ENCODE peak calls at places on chromosomes 11 and 22, in eight cellular contexts. One of them, this sample, is unnamed.

GRCh38 chr22:38467438-38467903 is 425 bp upstream of the KDELR3 start:
- DNase-seq in EH: peak
- DNase-seq in adrenal gland: no peak
- DNase-seq in central memory CD4-positive, alpha-beta T cell: no peak
- DNase-seq in spleen: peak
- DNase-seq in anterior cingulate cortex: no peak
- DNase-seq in epithelial cell of esophagus: no peak
- DNase-seq in fibroblast of lung: no peak
- DNase-seq in this sample: no peak

GRCh38 chr11:110565344-110565684 is 135.6 kb downstream of the FDX1 start:
- DNase-seq in central memory CD4-positive, alpha-beta T cell: no peak
- DNase-seq in spleen: no peak
- DNase-seq in anterior cingulate cortex: no peak
- DNase-seq in EH: peak
- DNase-seq in epithelial cell of esophagus: peak
- DNase-seq in adrenal gland: peak
- DNase-seq in fibroblast of lung: peak
- DNase-seq in this sample: no peak

GRCh38 chr11:102497061-102497460 is 33.5 kb downstream of the MMP7 start:
- DNase-seq in epithelial cell of esophagus: peak
- DNase-seq in adrenal gland: no peak
- DNase-seq in anterior cingulate cortex: no peak
- DNase-seq in spleen: no peak
- DNase-seq in central memory CD4-positive, alpha-beta T cell: no peak
- DNase-seq in EH: peak
- DNase-seq in fibroblast of lung: peak
- DNase-seq in this sample: no peak

GRCh38 chr11:119584193-119585037 is 144.6 kb downstream of the NECTIN1 start:
- DNase-seq in epithelial cell of esophagus: peak
- DNase-seq in anterior cingulate cortex: peak
- DNase-seq in fibroblast of lung: peak
- DNase-seq in adrenal gland: peak
- DNase-seq in central memory CD4-positive, alpha-beta T cell: no peak
- DNase-seq in spleen: no peak
- DNase-seq in EH: peak
- DNase-seq in this sample: peak

GRCh38 chr11:19080579-19080993 is 20.1 kb upstream of the MRGPRX2 start:
- DNase-seq in EH: peak
- DNase-seq in spleen: no peak
- DNase-seq in fibroblast of lung: peak
- DNase-seq in epithelial cell of esophagus: peak
- DNase-seq in anterior cingulate cortex: peak
- DNase-seq in adrenal gland: peak
- DNase-seq in central memory CD4-positive, alpha-beta T cell: no peak
- DNase-seq in this sample: no peak

GRCh38 chr11:109784536-109784935 is 308.7 kb upstream of the ZC3H12C start:
- DNase-seq in fibroblast of lung: no peak
- DNase-seq in epithelial cell of esophagus: no peak
- DNase-seq in EH: no peak
- DNase-seq in central memory CD4-positive, alpha-beta T cell: no peak
- DNase-seq in adrenal gland: no peak
- DNase-seq in spleen: no peak
- DNase-seq in anterior cingulate cortex: no peak
- DNase-seq in this sample: no peak

GRCh38 chr22:37054600-37055365 is 3.2 kb downstream of the KCTD17 start:
- DNase-seq in epithelial cell of esophagus: no peak
- DNase-seq in central memory CD4-positive, alpha-beta T cell: no peak
- DNase-seq in fibroblast of lung: no peak
- DNase-seq in adrenal gland: no peak
- DNase-seq in anterior cingulate cortex: no peak
- DNase-seq in spleen: no peak
- DNase-seq in EH: no peak
- DNase-seq in this sample: no peak

GRCh38 chr11:43573233-43573632 is 107.3 kb upstream of the HSD17B12 start:
- DNase-seq in anterior cingulate cortex: no peak
- DNase-seq in EH: peak
- DNase-seq in fibroblast of lung: no peak
- DNase-seq in adrenal gland: no peak
- DNase-seq in epithelial cell of esophagus: peak
- DNase-seq in spleen: no peak
- DNase-seq in central memory CD4-positive, alpha-beta T cell: no peak
- DNase-seq in this sample: no peak

GRCh38 chr11:2858995-2859705 is 26.4 kb downstream of the CDKN1C start:
- DNase-seq in spleen: no peak
- DNase-seq in anterior cingulate cortex: no peak
- DNase-seq in adrenal gland: no peak
- DNase-seq in central memory CD4-positive, alpha-beta T cell: no peak
- DNase-seq in epithelial cell of esophagus: no peak
- DNase-seq in fibroblast of lung: no peak
- DNase-seq in EH: no peak
- DNase-seq in this sample: no peak

GRCh38 chr11:69367211-69367964 is 73.4 kb downstream of the MYEOV start:
- DNase-seq in fibroblast of lung: no peak
- DNase-seq in EH: peak
- DNase-seq in spleen: no peak
- DNase-seq in anterior cingulate cortex: no peak
- DNase-seq in adrenal gland: no peak
- DNase-seq in epithelial cell of esophagus: peak
- DNase-seq in central memory CD4-positive, alpha-beta T cell: no peak
- DNase-seq in this sample: no peak

GRCh38 chr11:36162909-36163434 is 126.3 kb downstream of the COMMD9 start:
- DNase-seq in anterior cingulate cortex: no peak
- DNase-seq in spleen: no peak
- DNase-seq in EH: no peak
- DNase-seq in adrenal gland: no peak
- DNase-seq in epithelial cell of esophagus: no peak
- DNase-seq in fibroblast of lung: no peak
- DNase-seq in central memory CD4-positive, alpha-beta T cell: no peak
- DNase-seq in this sample: no peak

GRCh38 chr11:128503231-128503991 is 83.9 kb downstream of the ETS1 start:
- DNase-seq in spleen: no peak
- DNase-seq in epithelial cell of esophagus: peak
- DNase-seq in adrenal gland: no peak
- DNase-seq in central memory CD4-positive, alpha-beta T cell: peak
- DNase-seq in EH: peak
- DNase-seq in fibroblast of lung: peak
- DNase-seq in anterior cingulate cortex: no peak
- DNase-seq in this sample: peak

GRCh38 chr22:49239264-49240015 is 588.2 kb downstream of the BRD1 start:
- DNase-seq in epithelial cell of esophagus: no peak
- DNase-seq in central memory CD4-positive, alpha-beta T cell: no peak
- DNase-seq in fibroblast of lung: no peak
- DNase-seq in spleen: peak
- DNase-seq in EH: no peak
- DNase-seq in adrenal gland: no peak
- DNase-seq in anterior cingulate cortex: no peak
- DNase-seq in this sample: no peak

GRCh38 chr11:9047986-9048522 is 43.3 kb downstream of the SCUBE2 start:
- DNase-seq in spleen: no peak
- DNase-seq in anterior cingulate cortex: no peak
- DNase-seq in EH: peak
- DNase-seq in central memory CD4-positive, alpha-beta T cell: no peak
- DNase-seq in adrenal gland: no peak
- DNase-seq in epithelial cell of esophagus: no peak
- DNase-seq in fibroblast of lung: no peak
- DNase-seq in this sample: no peak

GRCh38 chr22:33639588-33640254 is 280.6 kb downstream of the LARGE1 start:
- DNase-seq in central memory CD4-positive, alpha-beta T cell: no peak
- DNase-seq in epithelial cell of esophagus: no peak
- DNase-seq in spleen: no peak
- DNase-seq in adrenal gland: no peak
- DNase-seq in EH: no peak
- DNase-seq in fibroblast of lung: no peak
- DNase-seq in anterior cingulate cortex: no peak
- DNase-seq in this sample: no peak

GRCh38 chr11:30143098-30143705 is 87.6 kb upstream of the FSHB start:
- DNase-seq in adrenal gland: no peak
- DNase-seq in spleen: no peak
- DNase-seq in epithelial cell of esophagus: peak
- DNase-seq in central memory CD4-positive, alpha-beta T cell: no peak
- DNase-seq in anterior cingulate cortex: no peak
- DNase-seq in fibroblast of lung: peak
- DNase-seq in EH: peak
- DNase-seq in this sample: no peak

GRCh38 chr22:19759994-19760651 is 455 bp upstream of the TBX1 start:
- DNase-seq in spleen: no peak
- DNase-seq in EH: no peak
- DNase-seq in epithelial cell of esophagus: no peak
- DNase-seq in fibroblast of lung: no peak
- DNase-seq in anterior cingulate cortex: no peak
- DNase-seq in adrenal gland: no peak
- DNase-seq in central memory CD4-positive, alpha-beta T cell: no peak
- DNase-seq in this sample: no peak

GRCh38 chr11:59557940-59558643 is 46.8 kb downstream of the OR4D9 start:
- DNase-seq in central memory CD4-positive, alpha-beta T cell: no peak
- DNase-seq in epithelial cell of esophagus: no peak
- DNase-seq in spleen: no peak
- DNase-seq in fibroblast of lung: no peak
- DNase-seq in anterior cingulate cortex: no peak
- DNase-seq in EH: no peak
- DNase-seq in adrenal gland: no peak
- DNase-seq in this sample: no peak

GRCh38 chr11:102111787-102112653 is 1.8 kb downstream of the YAP1 start:
- DNase-seq in EH: peak
- DNase-seq in epithelial cell of esophagus: peak
- DNase-seq in anterior cingulate cortex: no peak
- DNase-seq in spleen: no peak
- DNase-seq in fibroblast of lung: peak
- DNase-seq in adrenal gland: peak
- DNase-seq in central memory CD4-positive, alpha-beta T cell: peak
- DNase-seq in this sample: peak

GRCh38 chr11:61514050-61514917 is 5.7 kb downstream of the LRRC10B start:
- DNase-seq in EH: no peak
- DNase-seq in adrenal gland: no peak
- DNase-seq in anterior cingulate cortex: no peak
- DNase-seq in central memory CD4-positive, alpha-beta T cell: no peak
- DNase-seq in spleen: no peak
- DNase-seq in fibroblast of lung: no peak
- DNase-seq in epithelial cell of esophagus: no peak
- DNase-seq in this sample: no peak

GRCh38 chr22:22820626-22821025 is 67.0 kb upstream of the IGLL5 start:
- DNase-seq in central memory CD4-positive, alpha-beta T cell: peak
- DNase-seq in epithelial cell of esophagus: no peak
- DNase-seq in fibroblast of lung: no peak
- DNase-seq in adrenal gland: no peak
- DNase-seq in spleen: peak
- DNase-seq in anterior cingulate cortex: no peak
- DNase-seq in EH: no peak
- DNase-seq in this sample: no peak

GRCh38 chr11:121426476-121427454 is 25.3 kb upstream of the SORL1 start:
- DNase-seq in EH: no peak
- DNase-seq in epithelial cell of esophagus: no peak
- DNase-seq in anterior cingulate cortex: peak
- DNase-seq in fibroblast of lung: no peak
- DNase-seq in spleen: peak
- DNase-seq in central memory CD4-positive, alpha-beta T cell: peak
- DNase-seq in adrenal gland: peak
- DNase-seq in this sample: no peak

GRCh38 chr11:17063171-17064002 is 14.1 kb downstream of the RPS13 start:
- DNase-seq in fibroblast of lung: peak
- DNase-seq in epithelial cell of esophagus: peak
- DNase-seq in spleen: peak
- DNase-seq in EH: peak
- DNase-seq in anterior cingulate cortex: peak
- DNase-seq in central memory CD4-positive, alpha-beta T cell: peak
- DNase-seq in adrenal gland: peak
- DNase-seq in this sample: no peak

GRCh38 chr22:27541831-27542230 is 259.7 kb downstream of the MN1 start:
- DNase-seq in anterior cingulate cortex: no peak
- DNase-seq in central memory CD4-positive, alpha-beta T cell: no peak
- DNase-seq in epithelial cell of esophagus: no peak
- DNase-seq in fibroblast of lung: no peak
- DNase-seq in adrenal gland: no peak
- DNase-seq in EH: no peak
- DNase-seq in spleen: no peak
- DNase-seq in this sample: no peak

GRCh38 chr11:69311767-69312385 is 17.9 kb downstream of the MYEOV start:
- DNase-seq in adrenal gland: no peak
- DNase-seq in fibroblast of lung: no peak
- DNase-seq in epithelial cell of esophagus: no peak
- DNase-seq in EH: peak
- DNase-seq in anterior cingulate cortex: no peak
- DNase-seq in spleen: peak
- DNase-seq in central memory CD4-positive, alpha-beta T cell: no peak
- DNase-seq in this sample: no peak

GRCh38 chr11:73267122-73267846 is 4.9 kb upstream of the P2RY6 start:
- DNase-seq in adrenal gland: no peak
- DNase-seq in anterior cingulate cortex: no peak
- DNase-seq in spleen: no peak
- DNase-seq in epithelial cell of esophagus: no peak
- DNase-seq in central memory CD4-positive, alpha-beta T cell: no peak
- DNase-seq in EH: no peak
- DNase-seq in fibroblast of lung: no peak
- DNase-seq in this sample: no peak

GRCh38 chr11:68963779-68964178 is 17.0 kb downstream of the MRGPRD start:
- DNase-seq in spleen: no peak
- DNase-seq in central memory CD4-positive, alpha-beta T cell: no peak
- DNase-seq in EH: no peak
- DNase-seq in fibroblast of lung: no peak
- DNase-seq in adrenal gland: no peak
- DNase-seq in anterior cingulate cortex: no peak
- DNase-seq in epithelial cell of esophagus: peak
- DNase-seq in this sample: no peak

GRCh38 chr11:106231591-106231990 is 154.1 kb downstream of the AASDHPPT start:
- DNase-seq in fibroblast of lung: peak
- DNase-seq in epithelial cell of esophagus: no peak
- DNase-seq in EH: peak
- DNase-seq in central memory CD4-positive, alpha-beta T cell: no peak
- DNase-seq in anterior cingulate cortex: no peak
- DNase-seq in adrenal gland: no peak
- DNase-seq in spleen: no peak
- DNase-seq in this sample: no peak

GRCh38 chr11:2390871-2391662 is 9.5 kb upstream of the TSSC4 start:
- DNase-seq in adrenal gland: no peak
- DNase-seq in EH: peak
- DNase-seq in spleen: no peak
- DNase-seq in central memory CD4-positive, alpha-beta T cell: no peak
- DNase-seq in epithelial cell of esophagus: peak
- DNase-seq in fibroblast of lung: peak
- DNase-seq in anterior cingulate cortex: no peak
- DNase-seq in this sample: no peak

GRCh38 chr11:5460983-5461621 is 12.0 kb downstream of the OR51I2 start:
- DNase-seq in fibroblast of lung: no peak
- DNase-seq in adrenal gland: no peak
- DNase-seq in spleen: no peak
- DNase-seq in central memory CD4-positive, alpha-beta T cell: no peak
- DNase-seq in anterior cingulate cortex: no peak
- DNase-seq in EH: no peak
- DNase-seq in epithelial cell of esophagus: no peak
- DNase-seq in this sample: no peak

GRCh38 chr11:57297221-57297620 is 27.5 kb downstream of the TNKS1BP1 start:
- DNase-seq in EH: no peak
- DNase-seq in central memory CD4-positive, alpha-beta T cell: no peak
- DNase-seq in anterior cingulate cortex: no peak
- DNase-seq in epithelial cell of esophagus: no peak
- DNase-seq in fibroblast of lung: no peak
- DNase-seq in spleen: no peak
- DNase-seq in adrenal gland: no peak
- DNase-seq in this sample: no peak

GRCh38 chr11:83865636-83866461 is 579.7 kb upstream of the CCDC90B start:
- DNase-seq in anterior cingulate cortex: no peak
- DNase-seq in central memory CD4-positive, alpha-beta T cell: no peak
- DNase-seq in spleen: no peak
- DNase-seq in EH: peak
- DNase-seq in adrenal gland: peak
- DNase-seq in fibroblast of lung: peak
- DNase-seq in epithelial cell of esophagus: peak
- DNase-seq in this sample: peak

GRCh38 chr22:25235547-25236290 is 16.3 kb downstream of the CRYBB2 start:
- DNase-seq in epithelial cell of esophagus: peak
- DNase-seq in EH: peak
- DNase-seq in fibroblast of lung: peak
- DNase-seq in anterior cingulate cortex: peak
- DNase-seq in central memory CD4-positive, alpha-beta T cell: peak
- DNase-seq in adrenal gland: peak
- DNase-seq in spleen: peak
- DNase-seq in this sample: no peak

GRCh38 chr22:10961043-10961860 is 4566.7 kb upstream of the OR11H1 start:
- DNase-seq in anterior cingulate cortex: no peak
- DNase-seq in central memory CD4-positive, alpha-beta T cell: no peak
- DNase-seq in adrenal gland: no peak
- DNase-seq in fibroblast of lung: no peak
- DNase-seq in epithelial cell of esophagus: no peak
- DNase-seq in EH: no peak
- DNase-seq in spleen: peak
- DNase-seq in this sample: no peak